ENCODE peak calls at places on chromosomes 5 and 9, in nine cellular contexts. X is activated CD8-positive, alpha-beta memory T cell treated with anti-CD3 and anti-CD28 coated beads, Interleukin-2, amount 10 ng/mL, durations not matched to agents 7 days and 5 days; W is CD4-positive, alpha-beta T cell; H is HTR-8/SVneo; D is AG04449; C is activated CD4-positive, alpha-beta T cell treated with anti-CD3 and anti-CD28 coated beads for 48 hours; B is NCI-H2081; I is GM20000; O is NCI-H69. S is an unnamed sample.

GRCh38 chr5:72167790-72168189 is 60.5 kb downstream of the MAP1B start:
- DNase-seq in X (no peak), B (no peak), I (no peak), C (no peak), D (no peak), W (no peak), O (no peak), H (no peak), S (peak; percentile 75)

GRCh38 chr5:132253008-132253441 is 4.5 kb upstream of the PDLIM4 start:
- DNase-seq in X (no peak), O (peak; percentile 85), H (no peak), I (no peak), C (no peak), D (no peak), W (no peak), B (no peak), S (no peak)

GRCh38 chr9:32906213-32906612 is 95.2 kb downstream of the APTX start:
- DNase-seq in C (no peak), X (no peak), I (no peak), W (no peak), O (no peak), D (no peak), H (no peak), B (no peak), S (no peak)

GRCh38 chr5:72467987-72468386 is 39.2 kb downstream of the ZNF366 start:
- DNase-seq in B (no peak), W (no peak), C (no peak), X (no peak), O (no peak), D (no peak), H (no peak), I (no peak), S (peak; percentile 71)

GRCh38 chr5:36236801-36237200 is 4.9 kb downstream of the NADK2 start:
- DNase-seq in I (no peak), X (no peak), B (no peak), W (no peak), O (no peak), D (no peak), C (no peak), H (no peak), S (no peak)

GRCh38 chr9:18707078-18707477 is 233.1 kb downstream of the ADAMTSL1 start:
- DNase-seq in D (no peak), B (no peak), C (no peak), X (no peak), I (no peak), H (no peak), O (no peak), W (no peak), S (no peak)

GRCh38 chr5:94025788-94026473 is 284.5 kb upstream of the POU5F2 start:
- DNase-seq in W (no peak), O (peak; percentile 68), I (no peak), C (no peak), D (no peak), H (no peak), X (no peak), B (no peak), S (no peak)

GRCh38 chr9:95481000-95481399 is 35.8 kb downstream of the PTCH1 start:
- DNase-seq in I (peak; percentile 14), D (no peak), C (no peak), X (peak; percentile 48), W (no peak), B (no peak), O (no peak), H (no peak), S (peak; percentile 88)

GRCh38 chr5:88671808-88672499 is 211.0 kb downstream of the MEF2C start:
- DNase-seq in D (no peak), I (no peak), O (peak; percentile 93), B (no peak), H (no peak), W (no peak), X (no peak), C (no peak), S (peak; percentile 74)

GRCh38 chr9:12889402-12890106 is 114.7 kb downstream of the LURAP1L start:
- DNase-seq in I (no peak), O (no peak), D (no peak), C (no peak), B (no peak), W (no peak), X (no peak), H (no peak), S (no peak)

GRCh38 chr9:124278054-124278540 is 20.3 kb downstream of the NEK6 start:
- DNase-seq in D (no peak), I (no peak), O (no peak), X (no peak), C (no peak), B (no peak), H (no peak), W (no peak), S (no peak)

GRCh38 chr9:35508069-35508468 is 18.2 kb downstream of the RUSC2 start:
- DNase-seq in D (no peak), X (no peak), I (no peak), C (no peak), O (no peak), H (no peak), B (no peak), W (no peak), S (no peak)

GRCh38 chr9:133347515-133347984 is 381 bp downstream of the MED22 start:
- DNase-seq in D (no peak), X (peak; percentile 57), C (peak; percentile 54), B (no peak), O (peak; percentile 71), I (peak; percentile 80), H (no peak), W (peak; percentile 23), S (peak; percentile 63)

GRCh38 chr9:4207881-4208615 is 91.8 kb downstream of the GLIS3 start:
- DNase-seq in O (peak; percentile 18), X (no peak), H (no peak), W (no peak), I (no peak), C (no peak), B (no peak), D (peak; percentile 40), S (peak; percentile 69)

GRCh38 chr5:140157032-140157781 is 17.8 kb upstream of the CYSTM1 start:
- DNase-seq in H (peak; percentile 87), O (peak; percentile 84), C (peak; percentile 92), W (peak; percentile 84), I (peak; percentile 88), B (peak; percentile 81), X (peak; percentile 91), D (no peak), S (peak; percentile 92)